ENCODE peak calls at places on chromosomes 3 and 15, in nine cellular contexts. J, Z, R, Q, S, B, A, T and H are unnamed samples.

GRCh38 chr3:197591816-197592215 is 36.0 kb upstream of the BDH1 start:
- DNase-seq in Z (no peak), A (no peak), J (no peak), T (no peak), R (no peak), Q (no peak), B (no peak), S (no peak), H (no peak)

GRCh38 chr3:183515968-183516851 is 39.3 kb downstream of the KLHL6 start:
- DNase-seq in T (no peak), S (peak), A (no peak), J (no peak), Z (no peak), B (no peak), R (no peak), Q (no peak), H (no peak)

GRCh38 chr15:99692825-99693224 is 40.4 kb downstream of the LYSMD4 start:
- DNase-seq in J (no peak), T (no peak), B (no peak), R (no peak), Z (no peak), Q (no peak), A (no peak), S (no peak), H (no peak)

GRCh38 chr3:182214406-182214805 is 502.7 kb downstream of the SOX2 start:
- DNase-seq in Q (no peak), T (no peak), S (no peak), A (no peak), B (peak), R (no peak), Z (no peak), J (no peak), H (no peak)

GRCh38 chr15:67906382-67906781 is 66.5 kb upstream of the RNU6-1 start:
- DNase-seq in A (peak), B (peak), Z (no peak), J (no peak), R (no peak), T (no peak), Q (peak), S (no peak), H (no peak)

GRCh38 chr3:100665230-100665629 is 44.1 kb upstream of the TFG start:
- DNase-seq in A (no peak), R (no peak), Q (no peak), S (peak), T (no peak), B (no peak), J (no peak), Z (no peak), H (no peak)

GRCh38 chr15:58114812-58115211 is 23.4 kb upstream of the AQP9 start:
- DNase-seq in T (no peak), A (no peak), Z (no peak), R (no peak), S (no peak), J (no peak), B (no peak), Q (no peak), H (no peak)

GRCh38 chr15:45704329-45705249 is 69.8 kb downstream of the SQOR start:
- DNase-seq in R (peak), T (peak), J (peak), Q (peak), A (peak), S (no peak), B (peak), Z (no peak), H (peak)

GRCh38 chr15:74123131-74123429 is 7.3 kb upstream of the ISLR2 start:
- DNase-seq in J (no peak), Q (peak), T (peak), R (peak), Z (no peak), B (no peak), S (no peak), A (no peak), H (no peak)

GRCh38 chr3:99167016-99167415 is 265.5 kb upstream of the DCBLD2 start:
- DNase-seq in A (no peak), Z (no peak), S (no peak), Q (no peak), T (no peak), B (peak), J (no peak), R (no peak), H (no peak)

GRCh38 chr3:8741581-8742355 is 8.2 kb downstream of the CAV3 start:
- DNase-seq in Q (peak), J (peak), S (no peak), T (peak), A (peak), R (peak), B (peak), Z (peak), H (no peak)

GRCh38 chr3:123406598-123406997 is 42.3 kb downstream of the ADCY5 start:
- DNase-seq in B (no peak), Z (no peak), T (no peak), J (no peak), Q (no peak), A (no peak), S (no peak), R (no peak), H (peak)

GRCh38 chr15:35673093-35673573 is 127.2 kb upstream of the DPH6 start:
- DNase-seq in R (no peak), Q (no peak), Z (peak), B (no peak), S (no peak), A (no peak), T (no peak), J (peak), H (no peak)

GRCh38 chr3:124609402-124609801 is 120.8 kb upstream of the UMPS start:
- DNase-seq in S (no peak), T (no peak), Q (no peak), J (no peak), B (peak), A (peak), R (no peak), Z (no peak), H (no peak)

GRCh38 chr3:120168038-120168437 is 73.8 kb upstream of the GSK3B start:
- DNase-seq in Z (no peak), A (no peak), Q (no peak), B (no peak), R (no peak), J (no peak), T (no peak), S (no peak), H (no peak)

GRCh38 chr3:136720091-136720490 is 32.1 kb downstream of the STAG1 start:
- DNase-seq in B (no peak), S (no peak), T (no peak), Q (no peak), J (no peak), R (no peak), A (no peak), Z (no peak), H (no peak)

GRCh38 chr3:39812537-39812936 is 3.1 kb downstream of the MYRIP start:
- DNase-seq in T (peak), B (no peak), R (no peak), Z (no peak), Q (peak), S (no peak), J (peak), A (no peak), H (peak)

GRCh38 chr15:41263891-41264351 is 32.9 kb downstream of the CHP1 start:
- DNase-seq in A (peak), Q (peak), T (peak), R (peak), S (no peak), Z (no peak), B (peak), J (no peak), H (no peak)

GRCh38 chr3:131110087-131110486 is 83.4 kb downstream of the NEK11 start:
- DNase-seq in S (no peak), J (peak), Q (no peak), R (no peak), Z (no peak), A (peak), T (no peak), B (no peak), H (no peak)

GRCh38 chr3:15157441-15157840 is 48.6 kb upstream of the CAPN7 start:
- DNase-seq in S (no peak), B (no peak), Z (no peak), A (no peak), J (no peak), Q (no peak), T (no peak), R (no peak), H (no peak)

GRCh38 chr15:42155546-42156265 is 730 bp downstream of the PLA2G4F start:
- DNase-seq in Z (no peak), T (no peak), A (no peak), S (no peak), R (no peak), Q (no peak), J (no peak), B (no peak), H (peak)

GRCh38 chr3:66253790-66254620 is 33.2 kb downstream of the SLC25A26 start:
- DNase-seq in Q (no peak), R (no peak), T (peak), J (peak), Z (peak), S (no peak), B (peak), A (peak), H (no peak)

GRCh38 chr15:47856071-47856470 is 138.8 kb downstream of the SEMA6D start:
- DNase-seq in J (no peak), Z (no peak), R (no peak), A (no peak), S (no peak), B (no peak), Q (no peak), T (no peak), H (no peak)

GRCh38 chr3:188510366-188510765 is 356.4 kb downstream of the LPP start:
- DNase-seq in R (no peak), A (peak), T (no peak), S (no peak), J (peak), Q (no peak), B (peak), Z (no peak), H (no peak)

GRCh38 chr3:186882881-186883685 is 40.6 kb downstream of the ADIPOQ start:
- DNase-seq in S (no peak), R (no peak), Z (peak), A (peak), T (no peak), B (peak), J (peak), Q (no peak), H (no peak)

GRCh38 chr3:11001020-11001657 is 8.6 kb downstream of the SLC6A1 start:
- DNase-seq in T (peak), Q (no peak), Z (peak), B (no peak), R (no peak), S (no peak), A (no peak), J (no peak), H (no peak)

GRCh38 chr15:91863621-91864255 is 10.2 kb downstream of the SLCO3A1 start:
- DNase-seq in T (no peak), R (no peak), J (no peak), Q (no peak), A (no peak), S (no peak), Z (no peak), B (no peak), H (no peak)

GRCh38 chr15:33310481-33311311 is at the start of gene RYR3:
- DNase-seq in S (no peak), T (peak), Q (peak), B (peak), Z (no peak), J (no peak), A (no peak), R (peak), H (no peak)

GRCh38 chr3:186365202-186365974 is 3.4 kb upstream of the DGKG start:
- DNase-seq in Q (no peak), A (peak), B (no peak), J (no peak), Z (no peak), R (no peak), S (no peak), T (no peak), H (no peak)

GRCh38 chr15:75065467-75065850 is 42.1 kb downstream of the PPCDC start:
- DNase-seq in J (no peak), Z (peak), A (peak), Q (no peak), B (no peak), R (no peak), S (no peak), T (no peak), H (no peak)

GRCh38 chr3:46925585-46925934 is 48.0 kb downstream of the PTH1R start:
- DNase-seq in B (no peak), T (no peak), J (no peak), Z (no peak), A (no peak), R (no peak), Q (no peak), S (no peak), H (no peak)

GRCh38 chr3:27533718-27534578 is 49.8 kb upstream of the SLC4A7 start:
- DNase-seq in B (peak), J (peak), T (peak), Z (no peak), R (peak), S (peak), Q (peak), A (peak), H (peak)

GRCh38 chr3:85159376-85159775 is 200.6 kb downstream of the CADM2 start:
- DNase-seq in Q (no peak), A (no peak), S (no peak), J (no peak), R (no peak), Z (no peak), B (peak), T (no peak), H (peak)
- TF ChIP-seq CTCF in Q (no peak), A (no peak), S (no peak), J (no peak), R (no peak), Z (no peak), B (no peak), T (no peak), H (no peak)

GRCh38 chr3:139839034-139839433 is 96.0 kb upstream of the CLSTN2 start:
- DNase-seq in A (no peak), T (no peak), R (no peak), S (no peak), Q (no peak), Z (no peak), J (no peak), B (no peak), H (no peak)

GRCh38 chr3:139832998-139833397 is 102.0 kb upstream of the CLSTN2 start:
- DNase-seq in J (no peak), T (no peak), A (no peak), Q (no peak), B (no peak), Z (no peak), S (no peak), R (no peak), H (no peak)

GRCh38 chr3:139836656-139837464 is 98.1 kb upstream of the CLSTN2 start:
- DNase-seq in R (no peak), B (no peak), J (no peak), A (no peak), T (no peak), Z (no peak), Q (no peak), S (no peak), H (no peak)

GRCh38 chr3:139838269-139838957 is 96.6 kb upstream of the CLSTN2 start:
- DNase-seq in R (no peak), Q (no peak), B (no peak), A (no peak), J (no peak), S (no peak), T (peak), Z (no peak), H (no peak)

GRCh38 chr3:139835830-139836655 is 98.9 kb upstream of the CLSTN2 start:
- DNase-seq in Q (no peak), A (no peak), T (no peak), J (no peak), B (no peak), R (no peak), S (no peak), Z (no peak), H (no peak)
- H3K9ac ChIP-seq in Q (no peak), A (no peak), T (no peak), J (no peak), B (no peak), R (no peak), S (no peak), Z (no peak), H (no peak)

GRCh38 chr15:66394472-66394871 is 7.8 kb downstream of the MAP2K1 start:
- DNase-seq in A (no peak), R (no peak), Z (no peak), B (no peak), S (no peak), T (no peak), J (no peak), Q (peak), H (no peak)

GRCh38 chr15:66399276-66399675 is 12.6 kb downstream of the MAP2K1 start:
- DNase-seq in A (no peak), J (no peak), Z (no peak), B (no peak), T (no peak), S (no peak), R (no peak), Q (peak), H (no peak)

GRCh38 chr15:66389859-66390382 is 3.2 kb downstream of the MAP2K1 start:
- DNase-seq in R (no peak), A (peak), B (no peak), J (peak), Z (no peak), Q (no peak), T (no peak), S (no peak), H (no peak)

GRCh38 chr15:66390670-66391069 is 4.0 kb downstream of the MAP2K1 start:
- DNase-seq in Q (no peak), R (no peak), T (no peak), A (no peak), Z (peak), S (peak), B (peak), J (no peak), H (peak)

DNA sequence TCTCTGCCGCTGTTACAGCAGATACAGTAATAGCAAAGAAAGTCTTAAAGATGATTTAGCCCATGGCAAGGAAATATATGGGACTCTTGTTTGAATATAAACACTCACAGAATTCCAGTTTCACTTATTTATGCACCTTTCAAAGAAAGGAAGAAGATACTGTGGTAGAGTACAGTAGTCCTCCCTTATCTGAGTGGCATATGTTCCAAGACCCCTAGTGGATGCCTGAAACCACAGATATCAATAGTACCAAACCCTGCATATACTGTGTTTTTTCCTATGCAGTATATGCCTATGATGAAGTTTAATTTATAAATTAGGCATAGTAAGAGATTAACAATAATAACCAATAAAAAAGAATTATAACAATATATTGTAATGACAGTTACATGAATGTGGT is 8.2 kb downstream of the MAP2K1 start:
- DNase-seq in Z (no peak), J (no peak), T (no peak), Q (no peak), A (no peak), R (no peak), B (no peak), S (no peak), H (no peak)
- TF ChIP-seq CTCF in Z (peak), J (no peak), T (no peak), Q (peak), A (no peak), R (peak), B (no peak), S (no peak), H (no peak)

DNA sequence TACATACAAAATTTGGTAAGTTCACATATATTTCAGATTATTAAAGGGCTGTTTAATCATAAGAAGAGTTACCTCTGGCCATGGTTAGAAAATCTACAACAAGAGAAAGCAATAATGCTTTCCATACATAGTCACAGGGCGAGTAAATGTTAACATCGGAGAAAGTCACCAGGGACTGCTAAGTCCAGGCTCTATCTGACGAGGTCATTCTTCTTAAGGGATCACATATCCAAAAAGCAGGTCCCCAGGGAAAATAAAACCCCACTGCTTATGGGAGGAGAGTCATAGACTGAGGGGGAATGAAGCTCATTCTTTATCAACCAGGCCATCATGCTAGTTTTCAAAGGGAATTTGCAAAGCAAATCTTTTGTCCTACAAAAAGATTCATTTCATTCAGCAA is 3.1 kb downstream of the PCYT1A start:
- DNase-seq in J (no peak), Z (no peak), T (no peak), B (peak), R (no peak), Q (no peak), A (peak), S (no peak), H (no peak)
- H3K9ac ChIP-seq in J (no peak), Z (no peak), T (no peak), B (no peak), R (no peak), Q (no peak), A (no peak), S (no peak), H (no peak)